ENCODE peak calls at places on chromosomes 11 and 22, in ten cellular contexts. Y is mammary epithelial cell; R is activated CD8-positive, alpha-beta memory T cell treated with anti-CD3 and anti-CD28 coated beads for 1 hour; J is T-helper 1 cell; F is stimulated activated CD4-positive, alpha-beta T cell treated with anti-CD3 and anti-CD28 coated beads, TNF-alpha, amount 100 ng/mL, for 24 hours; D is C1 segment of cervical spinal cord; B is CD4-positive, alpha-beta memory T cell; O is left cardiac atrium; L is activated naive CD8-positive, alpha-beta T cell treated with anti-CD3 and anti-CD28 coated beads, Interleukin-2, amount 50 U/mL, for 24 hours; P is skeletal muscle cell. K is an unnamed sample.

GRCh38 chr11:68213135-68213515 is at the start of gene KMT5B:
- DNase-seq in Y (no peak), R (peak), J (no peak), F (no peak), D (peak), B (no peak), O (peak), L (peak), P (peak), K (peak)

GRCh38 chr11:125949271-125950177 is 3.7 kb downstream of the VSIG10L2 start:
- DNase-seq in Y (no peak), R (no peak), J (no peak), F (no peak), D (no peak), B (no peak), O (no peak), L (no peak), P (no peak), K (no peak)

GRCh38 chr11:134587345-134587744 is 175.3 kb upstream of the B3GAT1 start:
- DNase-seq in Y (no peak), R (no peak), J (no peak), F (no peak), D (no peak), B (no peak), O (no peak), L (no peak), P (no peak), K (no peak)

GRCh38 chr11:132196928-132197327 is 826.5 kb downstream of the NTM start:
- DNase-seq in Y (no peak), R (no peak), J (no peak), F (no peak), D (no peak), B (no peak), O (no peak), L (no peak), P (no peak), K (no peak)

GRCh38 chr11:120881591-120881990 is 142.3 kb upstream of the TBCEL start:
- DNase-seq in Y (no peak), R (no peak), J (no peak), F (no peak), D (no peak), B (no peak), O (no peak), L (no peak), P (no peak), K (no peak)

GRCh38 chr22:35489225-35489624 is 51.4 kb upstream of the RASD2 start:
- DNase-seq in Y (peak), R (no peak), J (no peak), F (no peak), D (no peak), B (no peak), O (no peak), L (no peak), P (no peak), K (no peak)

GRCh38 chr11:94140154-94140655 is 11.6 kb downstream of the PANX1 start:
- DNase-seq in Y (no peak), R (no peak), J (no peak), F (no peak), D (no peak), B (no peak), O (no peak), L (no peak), P (no peak), K (no peak)

GRCh38 chr22:49599691-49600451 is 227.8 kb downstream of the BRD1 start:
- DNase-seq in Y (no peak), R (no peak), J (no peak), F (no peak), D (no peak), B (no peak), O (no peak), L (no peak), P (no peak), K (no peak)

GRCh38 chr11:2931771-2932738 is 2.8 kb upstream of the PHLDA2 start:
- DNase-seq in Y (peak), R (no peak), J (no peak), F (no peak), D (no peak), B (no peak), O (no peak), L (no peak), P (no peak), K (no peak)

GRCh38 chr11:15289718-15290117 is 175.0 kb downstream of the INSC start:
- DNase-seq in Y (no peak), R (no peak), J (no peak), F (no peak), D (no peak), B (no peak), O (no peak), L (no peak), P (no peak), K (no peak)

GRCh38 chr11:33531743-33532181 is 168.9 kb downstream of the C11orf91 start:
- DNase-seq in Y (no peak), R (no peak), J (no peak), F (no peak), D (no peak), B (no peak), O (no peak), L (no peak), P (peak), K (no peak)

GRCh38 chr11:76810151-76810853 is 27.1 kb downstream of the TSKU start:
- DNase-seq in Y (peak), R (no peak), J (no peak), F (no peak), D (no peak), B (no peak), O (no peak), L (peak), P (no peak), K (peak)

GRCh38 chr22:48118654-48119053 is 1356.2 kb downstream of the TBC1D22A start:
- DNase-seq in Y (no peak), R (no peak), J (no peak), F (no peak), D (no peak), B (no peak), O (no peak), L (no peak), P (no peak), K (no peak)

GRCh38 chr11:12053606-12054361 is 45.4 kb upstream of the DKK3 start:
- DNase-seq in Y (no peak), R (no peak), J (no peak), F (no peak), D (no peak), B (no peak), O (no peak), L (no peak), P (peak), K (no peak)

GRCh38 chr22:45889539-45890350 is 87.2 kb downstream of the WNT7B start:
- DNase-seq in Y (no peak), R (no peak), J (no peak), F (no peak), D (peak), B (no peak), O (no peak), L (no peak), P (no peak), K (no peak)

GRCh38 chr11:22130462-22131053 is 62.3 kb upstream of the ANO5 start:
- DNase-seq in Y (no peak), R (no peak), J (no peak), F (no peak), D (peak), B (no peak), O (no peak), L (no peak), P (no peak), K (no peak)

GRCh38 chr11:19089421-19089820 is 27.5 kb upstream of the ZDHHC13 start:
- DNase-seq in Y (peak), R (no peak), J (no peak), F (no peak), D (no peak), B (no peak), O (no peak), L (no peak), P (no peak), K (no peak)

GRCh38 chr22:36743591-36744412 is 32.1 kb downstream of the IFT27 start:
- DNase-seq in Y (no peak), R (no peak), J (no peak), F (no peak), D (no peak), B (no peak), O (no peak), L (no peak), P (no peak), K (no peak)

GRCh38 chr11:124869331-124869730 is 4.1 kb downstream of the ROBO3 start:
- DNase-seq in Y (no peak), R (no peak), J (no peak), F (no peak), D (no peak), B (no peak), O (no peak), L (no peak), P (no peak), K (no peak)

K was measured in activated naive CD4-positive, alpha-beta T cell treated with anti-CD3 and anti-CD28 coated beads for 36 hours.